ENCODE peak calls at places on chromosomes 11 and 22, in ten cellular contexts. D is Calu3, Y is fibroblast of mammary gland, Q is Peyer's patch, M is nephron progenitor cell, I is adrenal gland, W is astrocyte of the spinal cord, G is foreskin keratinocyte, A is left ventricle myocardium inferior, L is heart right ventricle. U is an unnamed sample.
A peak's percentile ranks its signal among the peaks of the same experiment; 100 is the strongest.

GRCh38 chr22:40413873-40414272 is 43.5 kb downstream of the SGSM3 start:
- DNase-seq in D (no peak), Y (no peak), Q (no peak), M (no peak), I (no peak), W (no peak), G (no peak), A (no peak), L (no peak), U (no peak)

GRCh38 chr11:67698247-67698646 is 23.8 kb upstream of the ALDH3B2 start:
- DNase-seq in D (no peak), Y (peak; percentile 28), Q (no peak), M (no peak), I (no peak), W (no peak), G (no peak), A (no peak), L (no peak), U (no peak)

GRCh38 chr11:2299773-2300172 is 1.9 kb downstream of the C11orf21 start:
- DNase-seq in D (no peak), Y (no peak), Q (peak; percentile 34), M (no peak), I (no peak), W (no peak), G (no peak), A (no peak), L (no peak), U (no peak)

GRCh38 chr11:87712802-87713202 is 462.4 kb downstream of the RAB38 start:
- DNase-seq in D (no peak), Y (no peak), Q (no peak), M (no peak), I (no peak), W (no peak), G (no peak), A (no peak), L (no peak), U (no peak)

GRCh38 chr22:26610072-26610958 is 7.5 kb downstream of the CRYBB1 start:
- DNase-seq in D (no peak), Y (peak; percentile 88), Q (no peak), M (no peak), I (no peak), W (peak; percentile 91), G (peak; percentile 80), A (peak; percentile 24), L (peak; percentile 21), U (no peak)

GRCh38 chr22:46581580-46582244 is 38.5 kb upstream of the GRAMD4 start:
- DNase-seq in D (no peak), Y (no peak), Q (peak; percentile 65), M (no peak), I (no peak), W (no peak), G (no peak), A (peak; percentile 46), L (no peak), U (no peak)

GRCh38 chr11:114285599-114285998 is 10.6 kb upstream of the NNMT start:
- DNase-seq in D (no peak), Y (peak; percentile 64), Q (no peak), M (no peak), I (no peak), W (peak; percentile 61), G (no peak), A (no peak), L (no peak), U (no peak)

GRCh38 chr22:34973016-34973415 is 92.9 kb upstream of the ISX start:
- DNase-seq in D (no peak), Y (no peak), Q (no peak), M (no peak), I (no peak), W (no peak), G (no peak), A (no peak), L (no peak), U (no peak)

GRCh38 chr11:11845551-11845950 is 3.8 kb downstream of the USP47 start:
- DNase-seq in D (no peak), Y (peak; percentile 55), Q (no peak), M (no peak), I (peak; percentile 29), W (no peak), G (no peak), A (no peak), L (no peak), U (no peak)

GRCh38 chr22:47929646-47930185 is 1167.3 kb downstream of the TBC1D22A start:
- DNase-seq in D (no peak), Y (no peak), Q (no peak), M (no peak), I (no peak), W (no peak), G (no peak), A (no peak), L (no peak), U (no peak)

GRCh38 chr11:71934213-71934612 is 5.4 kb downstream of the RNF121 start:
- DNase-seq in D (no peak), Y (no peak), Q (no peak), M (no peak), I (no peak), W (no peak), G (no peak), A (no peak), L (no peak), U (no peak)

GRCh38 chr11:118223992-118224391 is 819 bp downstream of the JAML start:
- DNase-seq in D (no peak), Y (no peak), Q (no peak), M (no peak), I (no peak), W (no peak), G (no peak), A (no peak), L (no peak), U (no peak)

GRCh38 chr22:44067033-44067432 is 42.9 kb downstream of the PARVB start:
- DNase-seq in D (no peak), Y (no peak), Q (no peak), M (no peak), I (no peak), W (no peak), G (no peak), A (no peak), L (no peak), U (no peak)
- TF ChIP-seq CTCF in D (no peak), Y (no peak), Q (no peak), M (no peak), I (no peak), W (no peak), G (peak; percentile 30), A (no peak), L (no peak), U (no peak)

GRCh38 chr22:20526305-20526627 is 18.9 kb downstream of the MED15 start:
- DNase-seq in D (no peak), Y (no peak), Q (no peak), M (no peak), I (no peak), W (no peak), G (no peak), A (no peak), L (no peak), U (no peak)
- TF ChIP-seq CTCF in D (no peak), Y (no peak), Q (no peak), M (no peak), I (no peak), W (no peak), G (no peak), A (no peak), L (no peak), U (no peak)

DNA sequence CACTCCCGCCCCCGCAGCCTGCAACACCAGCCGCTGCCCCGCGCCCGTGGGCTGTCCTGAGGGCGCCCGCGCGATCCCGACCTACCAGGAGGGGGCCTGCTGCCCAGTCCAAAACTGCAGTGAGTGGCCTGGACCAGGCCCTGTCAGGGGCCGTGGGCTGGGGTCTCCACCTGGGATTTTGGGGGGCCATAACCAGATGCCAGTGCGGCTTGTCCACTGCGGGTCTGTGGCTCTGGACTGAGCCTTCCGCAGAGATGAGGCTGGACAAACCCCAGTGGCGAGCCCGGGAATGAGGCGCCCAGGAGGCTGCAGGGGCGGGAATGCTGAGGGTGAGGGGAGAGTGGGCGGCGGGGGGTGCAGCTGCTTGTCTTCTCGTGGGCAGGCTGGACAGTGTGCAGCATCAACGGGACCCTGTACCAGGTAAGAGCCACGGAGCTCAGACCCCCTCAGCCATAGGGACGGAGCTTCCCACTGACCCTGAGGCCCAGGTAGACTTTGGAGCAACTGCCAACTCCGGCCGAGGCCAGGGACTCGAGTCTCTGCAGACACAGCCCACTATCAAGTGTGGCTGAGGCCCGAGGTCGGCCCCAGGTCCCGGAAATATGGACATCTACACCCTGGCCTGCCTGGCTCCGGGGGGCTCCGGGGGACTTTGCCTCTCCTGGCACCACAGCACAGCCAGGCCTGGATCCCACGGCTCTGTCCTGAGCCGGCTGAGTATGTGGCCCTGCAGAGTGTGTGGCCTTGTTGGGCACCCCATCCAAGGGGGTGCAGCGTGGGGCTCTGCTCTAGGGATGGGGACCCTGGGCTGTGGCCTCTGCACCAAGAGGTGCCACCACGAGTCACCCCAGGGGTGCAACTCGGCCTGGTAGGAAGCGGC is 24.7 kb upstream of the MUC5B start:
- DNase-seq in D (no peak), Y (no peak), Q (no peak), M (no peak), I (peak; percentile 9), W (no peak), G (no peak), A (peak; percentile 9), L (peak; percentile 9), U (no peak)
- TF ChIP-seq CTCF in D (peak; percentile 18), Y (no peak), Q (no peak), M (no peak), I (no peak), W (no peak), G (no peak), A (no peak), L (no peak), U (no peak)

GRCh38 chr11:125053167-125053566 is 9.9 kb upstream of the SLC37A2 start:
- DNase-seq in D (no peak), Y (peak; percentile 13), Q (no peak), M (no peak), I (no peak), W (no peak), G (no peak), A (no peak), L (no peak), U (no peak)
- TF ChIP-seq CTCF in D (no peak), Y (no peak), Q (no peak), M (no peak), I (no peak), W (no peak), G (no peak), A (no peak), L (no peak), U (no peak)

GRCh38 chr11:46918087-46918751 is at the start of gene LRP4:
- DNase-seq in D (peak; percentile 66), Y (no peak), Q (peak; percentile 76), M (peak; percentile 86), I (no peak), W (no peak), G (no peak), A (peak; percentile 69), L (peak; percentile 66), U (peak; percentile 39)

GRCh38 chr11:46914910-46915309 is 3.4 kb downstream of the LRP4 start:
- DNase-seq in D (no peak), Y (no peak), Q (no peak), M (no peak), I (peak; percentile 44), W (no peak), G (no peak), A (no peak), L (no peak), U (no peak)

GRCh38 chr11:46917109-46918086 is 952 bp downstream of the LRP4 start:
- DNase-seq in D (no peak), Y (no peak), Q (peak; percentile 59), M (peak; percentile 10), I (no peak), W (no peak), G (no peak), A (no peak), L (no peak), U (no peak)

GRCh38 chr11:46916251-46916650 is 2.1 kb downstream of the LRP4 start:
- DNase-seq in D (no peak), Y (no peak), Q (no peak), M (peak; percentile 18), I (no peak), W (no peak), G (no peak), A (no peak), L (no peak), U (no peak)

GRCh38 chr11:46916669-46917108 is 1.7 kb downstream of the LRP4 start:
- DNase-seq in D (peak; percentile 26), Y (peak; percentile 66), Q (peak; percentile 59), M (peak; percentile 69), I (peak; percentile 72), W (peak; percentile 68), G (peak; percentile 71), A (peak; percentile 70), L (peak; percentile 62), U (peak; percentile 53)
- TF ChIP-seq CTCF in D (no peak), Y (peak; percentile 45), Q (no peak), M (no peak), I (peak; percentile 11), W (peak; percentile 37), G (peak; percentile 41), A (peak; percentile 17), L (peak; percentile 4), U (peak; percentile 50)

U was measured in neural crest cell.